ENCODE peak calls at places on chromosomes 2 and 18, in seven cellular contexts. One of them, this sample, is unnamed.

GRCh38 chr2:103172821-103173220 is 411.0 kb downstream of the TMEM182 start:
- DNase-seq in T-helper 9 cell: no peak
- DNase-seq in activated T-cell treated with anti-CD3 and anti-CD28 coated beads, Interleukin-2, amount 50 U/mL, for 72 hours: no peak
- DNase-seq in activated CD4-positive, alpha-beta T cell treated with anti-CD3 and anti-CD28 coated beads, Interleukin-2, amount 50 U/mL, for 1 hour: no peak
- DNase-seq in effector CD4-positive, alpha-beta T cell: no peak
- DNase-seq in stimulated activated CD4-positive, alpha-beta T cell treated with anti-CD3 and anti-CD28 coated beads, Interleukin-15, amount 100 ng/mL, for 24 hours: no peak
- DNase-seq in KBM-7: no peak
- DNase-seq in this sample: no peak

GRCh38 chr2:150566289-150566688 is 78.8 kb upstream of the RND3 start:
- DNase-seq in activated T-cell treated with anti-CD3 and anti-CD28 coated beads, Interleukin-2, amount 50 U/mL, for 72 hours: no peak
- DNase-seq in KBM-7: no peak
- DNase-seq in effector CD4-positive, alpha-beta T cell: no peak
- DNase-seq in activated CD4-positive, alpha-beta T cell treated with anti-CD3 and anti-CD28 coated beads, Interleukin-2, amount 50 U/mL, for 1 hour: no peak
- DNase-seq in T-helper 9 cell: no peak
- DNase-seq in stimulated activated CD4-positive, alpha-beta T cell treated with anti-CD3 and anti-CD28 coated beads, Interleukin-15, amount 100 ng/mL, for 24 hours: no peak
- DNase-seq in this sample: no peak

GRCh38 chr2:67645280-67646255 is 248.4 kb downstream of the ETAA1 start:
- DNase-seq in KBM-7: no peak
- DNase-seq in stimulated activated CD4-positive, alpha-beta T cell treated with anti-CD3 and anti-CD28 coated beads, Interleukin-15, amount 100 ng/mL, for 24 hours: no peak
- DNase-seq in T-helper 9 cell: no peak
- DNase-seq in activated CD4-positive, alpha-beta T cell treated with anti-CD3 and anti-CD28 coated beads, Interleukin-2, amount 50 U/mL, for 1 hour: no peak
- DNase-seq in activated T-cell treated with anti-CD3 and anti-CD28 coated beads, Interleukin-2, amount 50 U/mL, for 72 hours: no peak
- DNase-seq in effector CD4-positive, alpha-beta T cell: no peak
- DNase-seq in this sample: no peak

GRCh38 chr2:227301523-227301922 is 23.5 kb upstream of the MFF start:
- DNase-seq in stimulated activated CD4-positive, alpha-beta T cell treated with anti-CD3 and anti-CD28 coated beads, Interleukin-15, amount 100 ng/mL, for 24 hours: no peak
- DNase-seq in T-helper 9 cell: no peak
- DNase-seq in KBM-7: no peak
- DNase-seq in effector CD4-positive, alpha-beta T cell: no peak
- DNase-seq in activated CD4-positive, alpha-beta T cell treated with anti-CD3 and anti-CD28 coated beads, Interleukin-2, amount 50 U/mL, for 1 hour: no peak
- DNase-seq in activated T-cell treated with anti-CD3 and anti-CD28 coated beads, Interleukin-2, amount 50 U/mL, for 72 hours: no peak
- DNase-seq in this sample: no peak

GRCh38 chr2:188381614-188382013 is 89.9 kb downstream of the GULP1 start:
- DNase-seq in KBM-7: no peak
- DNase-seq in effector CD4-positive, alpha-beta T cell: no peak
- DNase-seq in T-helper 9 cell: no peak
- DNase-seq in stimulated activated CD4-positive, alpha-beta T cell treated with anti-CD3 and anti-CD28 coated beads, Interleukin-15, amount 100 ng/mL, for 24 hours: no peak
- DNase-seq in activated CD4-positive, alpha-beta T cell treated with anti-CD3 and anti-CD28 coated beads, Interleukin-2, amount 50 U/mL, for 1 hour: no peak
- DNase-seq in activated T-cell treated with anti-CD3 and anti-CD28 coated beads, Interleukin-2, amount 50 U/mL, for 72 hours: no peak
- DNase-seq in this sample: no peak

GRCh38 chr2:98434492-98434891 is 10.2 kb upstream of the INPP4A start:
- DNase-seq in effector CD4-positive, alpha-beta T cell: no peak
- DNase-seq in stimulated activated CD4-positive, alpha-beta T cell treated with anti-CD3 and anti-CD28 coated beads, Interleukin-15, amount 100 ng/mL, for 24 hours: no peak
- DNase-seq in T-helper 9 cell: no peak
- DNase-seq in activated T-cell treated with anti-CD3 and anti-CD28 coated beads, Interleukin-2, amount 50 U/mL, for 72 hours: no peak
- DNase-seq in KBM-7: no peak
- DNase-seq in activated CD4-positive, alpha-beta T cell treated with anti-CD3 and anti-CD28 coated beads, Interleukin-2, amount 50 U/mL, for 1 hour: no peak
- DNase-seq in this sample: no peak

GRCh38 chr18:31278609-31279071 is 39.3 kb upstream of the DSG1 start:
- DNase-seq in effector CD4-positive, alpha-beta T cell: no peak
- DNase-seq in T-helper 9 cell: no peak
- DNase-seq in activated T-cell treated with anti-CD3 and anti-CD28 coated beads, Interleukin-2, amount 50 U/mL, for 72 hours: no peak
- DNase-seq in stimulated activated CD4-positive, alpha-beta T cell treated with anti-CD3 and anti-CD28 coated beads, Interleukin-15, amount 100 ng/mL, for 24 hours: no peak
- DNase-seq in activated CD4-positive, alpha-beta T cell treated with anti-CD3 and anti-CD28 coated beads, Interleukin-2, amount 50 U/mL, for 1 hour: no peak
- DNase-seq in KBM-7: no peak
- DNase-seq in this sample: no peak

GRCh38 chr2:216064014-216064630 is 17.5 kb downstream of the PECR start:
- DNase-seq in stimulated activated CD4-positive, alpha-beta T cell treated with anti-CD3 and anti-CD28 coated beads, Interleukin-15, amount 100 ng/mL, for 24 hours: no peak
- DNase-seq in activated CD4-positive, alpha-beta T cell treated with anti-CD3 and anti-CD28 coated beads, Interleukin-2, amount 50 U/mL, for 1 hour: no peak
- DNase-seq in effector CD4-positive, alpha-beta T cell: no peak
- DNase-seq in activated T-cell treated with anti-CD3 and anti-CD28 coated beads, Interleukin-2, amount 50 U/mL, for 72 hours: no peak
- DNase-seq in KBM-7: peak; percentile 9
- DNase-seq in T-helper 9 cell: no peak
- DNase-seq in this sample: no peak

This sample was measured in CD8-positive, alpha-beta memory T cell.